ENCODE peak calls at places on chromosomes 12 and 14, in six cellular contexts. S, E, J, K, V and F are unnamed samples.

GRCh38 chr14:69008411-69008810 is 29.3 kb upstream of the ACTN1 start:
- DNase-seq in K (no peak), V (no peak), S (peak), E (no peak), J (peak), F (peak)

GRCh38 chr14:55285048-55285652 is 13.9 kb downstream of the FBXO34 start:
- DNase-seq in V (no peak), J (no peak), K (no peak), E (peak), S (peak), F (no peak)

GRCh38 chr14:81127785-81128184 is 93.0 kb downstream of the GTF2A1 start:
- DNase-seq in V (no peak), S (no peak), K (no peak), J (peak), E (no peak), F (peak)

GRCh38 chr14:39666386-39666785 is 234.2 kb upstream of the FBXO33 start:
- DNase-seq in K (no peak), J (no peak), S (no peak), V (no peak), E (no peak), F (no peak)

GRCh38 chr14:78790262-78790661 is 620.1 kb downstream of the NRXN3 start:
- DNase-seq in S (no peak), V (no peak), K (no peak), E (no peak), J (no peak), F (no peak)

GRCh38 chr14:88551094-88551870 is 3.5 kb downstream of the PTPN21 start:
- DNase-seq in V (no peak), K (peak), E (peak), S (peak), J (peak), F (peak)

GRCh38 chr14:95758331-95758730 is 44.4 kb upstream of the TCL1A start:
- DNase-seq in V (no peak), S (no peak), E (no peak), J (no peak), K (no peak), F (no peak)

GRCh38 chr12:15763336-15763735 is 25.9 kb downstream of the EPS8 start:
- DNase-seq in E (no peak), J (no peak), K (peak), S (no peak), V (no peak), F (no peak)

GRCh38 chr12:100268835-100269564 is 2.0 kb downstream of the SCYL2 start:
- DNase-seq in E (no peak), S (no peak), K (no peak), J (no peak), V (no peak), F (peak)
- H3K4me3 ChIP-seq in E (peak), S (peak), K (peak), J (peak), V (peak), F (peak)

GRCh38 chr12:46339051-46339450 is 33.5 kb downstream of the SLC38A2 start:
- DNase-seq in J (no peak), S (no peak), K (no peak), V (no peak), E (no peak), F (no peak)

GRCh38 chr12:46343122-46343852 is 29.3 kb downstream of the SLC38A2 start:
- DNase-seq in S (no peak), J (no peak), K (no peak), V (no peak), E (no peak), F (no peak)

GRCh38 chr12:46342562-46343033 is 30.0 kb downstream of the SLC38A2 start:
- DNase-seq in J (peak), E (no peak), V (peak), K (peak), S (peak), F (peak)
- TF ChIP-seq CTCF in J (peak), E (peak), V (peak), K (peak), S (no peak), F (peak)

DNA sequence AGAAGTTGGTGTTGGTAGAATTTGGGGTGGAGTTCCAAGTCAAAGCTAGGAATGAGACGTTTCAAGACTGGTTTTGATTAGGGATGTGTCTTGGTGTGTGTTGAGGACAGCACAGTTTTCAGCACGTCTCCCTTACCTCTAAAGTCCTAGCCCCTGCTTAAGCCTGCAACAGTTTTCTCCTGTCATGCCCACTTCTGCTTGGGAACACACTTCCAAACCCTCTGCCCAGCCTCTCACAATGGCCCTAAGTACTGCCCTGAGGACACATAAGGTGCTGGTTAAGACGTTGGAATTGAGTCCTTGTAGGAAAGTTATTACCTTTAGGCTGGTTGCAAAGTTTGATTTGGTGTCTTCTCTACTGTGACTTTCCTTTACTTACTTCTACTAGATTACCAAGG is 710 bp upstream of the BMAL2 start:
- DNase-seq in E (no peak), S (no peak), K (no peak), J (no peak), V (no peak), F (no peak)
- H3K4me3 ChIP-seq in E (peak), S (no peak), K (peak), J (peak), V (no peak), F (peak)

DNA sequence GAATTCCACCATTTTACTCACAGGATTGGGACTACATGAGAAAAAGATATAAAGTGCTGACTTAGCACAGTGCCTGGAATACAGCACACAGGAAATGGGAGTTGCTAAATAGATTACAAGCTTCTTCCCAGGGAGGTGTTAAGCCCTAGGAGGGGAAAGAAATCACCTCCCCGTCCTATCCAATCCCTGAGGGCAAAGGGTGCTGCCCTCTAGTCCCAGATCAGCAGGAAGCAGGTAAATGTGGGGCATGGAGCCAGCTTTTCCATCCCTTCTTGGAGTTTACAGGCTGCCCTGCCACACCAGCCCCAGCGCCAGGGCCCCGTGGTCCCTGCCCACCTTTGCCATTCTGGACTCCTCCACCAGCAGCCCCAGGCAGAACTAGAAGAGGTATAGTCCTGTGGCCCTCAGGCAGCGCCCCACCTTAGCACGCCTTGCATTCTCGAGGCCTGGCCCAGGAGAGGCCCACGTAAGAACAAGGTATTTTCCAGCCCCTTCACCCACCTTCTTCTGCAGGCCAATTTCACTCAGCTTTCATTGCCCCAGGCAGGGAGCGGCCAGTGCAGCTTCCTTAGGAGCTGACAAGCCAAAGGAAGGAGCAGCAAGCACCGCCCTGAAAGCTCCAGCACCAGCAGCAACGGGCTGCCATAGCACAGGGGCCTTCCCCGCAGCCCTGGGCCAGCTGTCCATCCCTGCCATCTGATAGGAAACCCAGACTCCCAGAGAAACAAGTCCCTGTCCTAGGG is 28.8 kb upstream of the RPLP0 start:
- DNase-seq in E (peak), S (no peak), K (no peak), V (no peak), J (no peak), F (peak)
- TF ChIP-seq CTCF in E (no peak), S (no peak), K (no peak), V (no peak), J (no peak), F (no peak)

DNA sequence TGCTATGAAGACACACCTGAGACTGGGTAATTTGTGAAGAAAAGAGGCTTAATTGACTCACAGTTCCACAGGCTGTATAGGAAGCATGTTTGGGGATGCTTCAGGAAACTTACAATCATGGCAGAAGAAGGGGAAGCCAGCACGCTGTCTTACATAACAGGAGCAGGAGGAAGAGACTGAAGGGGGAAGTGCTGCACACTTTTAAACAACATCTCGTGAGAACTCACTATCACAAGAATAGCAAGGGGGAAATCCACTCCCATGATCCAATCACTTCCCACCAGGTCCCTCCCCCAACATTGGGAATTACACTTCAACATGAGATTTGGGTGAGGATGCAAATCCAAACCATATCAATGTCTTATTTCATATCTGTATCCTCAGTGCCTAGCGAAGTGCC is 307.2 kb downstream of the ATP23 start:
- DNase-seq in J (no peak), V (no peak), S (no peak), K (no peak), E (no peak), F (no peak)
- H3K4me3 ChIP-seq in J (no peak), V (no peak), S (no peak), K (no peak), E (no peak), F (no peak)